ENCODE peak calls at places on chromosomes 6 and 20, in seven cellular contexts. One of them, this sample, is unnamed.

GRCh38 chr20:51978081-51978501 is 175.8 kb upstream of the SALL4 start:
- DNase-seq in heart right ventricle: no peak
- DNase-seq in keratinocyte: peak; percentile 52
- DNase-seq in HL-60: no peak
- DNase-seq in body of pancreas: no peak
- DNase-seq in psoas muscle: no peak
- DNase-seq in tibial artery: no peak
- DNase-seq in this sample: peak; percentile 3

GRCh38 chr20:34567885-34568865 is 9.7 kb downstream of the MAP1LC3A start:
- DNase-seq in heart right ventricle: no peak
- DNase-seq in keratinocyte: no peak
- DNase-seq in HL-60: no peak
- DNase-seq in body of pancreas: no peak
- DNase-seq in psoas muscle: no peak
- DNase-seq in tibial artery: no peak
- DNase-seq in this sample: no peak

GRCh38 chr6:166553563-166554271 is 32.8 kb downstream of the RAMACL start:
- DNase-seq in heart right ventricle: no peak
- DNase-seq in keratinocyte: peak; percentile 76
- DNase-seq in HL-60: no peak
- DNase-seq in body of pancreas: peak; percentile 30
- DNase-seq in psoas muscle: peak; percentile 73
- DNase-seq in tibial artery: no peak
- DNase-seq in this sample: no peak

GRCh38 chr6:149419696-149420404 is 19.8 kb downstream of the SUMO4 start:
- DNase-seq in heart right ventricle: no peak
- DNase-seq in keratinocyte: no peak
- DNase-seq in HL-60: no peak
- DNase-seq in body of pancreas: no peak
- DNase-seq in psoas muscle: no peak
- DNase-seq in tibial artery: no peak
- DNase-seq in this sample: no peak

GRCh38 chr6:154450498-154450897 is 60.0 kb downstream of the CNKSR3 start:
- DNase-seq in heart right ventricle: no peak
- DNase-seq in keratinocyte: no peak
- DNase-seq in HL-60: no peak
- DNase-seq in body of pancreas: no peak
- DNase-seq in psoas muscle: no peak
- DNase-seq in tibial artery: no peak
- DNase-seq in this sample: no peak

GRCh38 chr6:51049983-51050877 is 231.6 kb downstream of the TFAP2B start:
- DNase-seq in heart right ventricle: no peak
- DNase-seq in keratinocyte: no peak
- DNase-seq in HL-60: no peak
- DNase-seq in body of pancreas: no peak
- DNase-seq in psoas muscle: no peak
- DNase-seq in tibial artery: no peak
- DNase-seq in this sample: no peak

GRCh38 chr6:115969207-115969929 is 91.3 kb downstream of the FRK start:
- DNase-seq in heart right ventricle: no peak
- DNase-seq in keratinocyte: no peak
- DNase-seq in HL-60: no peak
- DNase-seq in body of pancreas: no peak
- DNase-seq in psoas muscle: no peak
- DNase-seq in tibial artery: no peak
- DNase-seq in this sample: no peak

GRCh38 chr6:159121387-159121955 is 47.7 kb upstream of the FNDC1 start:
- DNase-seq in heart right ventricle: no peak
- DNase-seq in keratinocyte: no peak
- DNase-seq in HL-60: no peak
- DNase-seq in body of pancreas: no peak
- DNase-seq in psoas muscle: no peak
- DNase-seq in tibial artery: no peak
- DNase-seq in this sample: no peak

GRCh38 chr20:19672498-19672897 is 85.6 kb upstream of the RIN2 start:
- DNase-seq in heart right ventricle: no peak
- DNase-seq in keratinocyte: no peak
- DNase-seq in HL-60: no peak
- DNase-seq in body of pancreas: no peak
- DNase-seq in psoas muscle: no peak
- DNase-seq in tibial artery: no peak
- DNase-seq in this sample: no peak

GRCh38 chr6:64486952-64487351 is 851.4 kb downstream of the PHF3 start:
- DNase-seq in heart right ventricle: no peak
- DNase-seq in keratinocyte: no peak
- DNase-seq in HL-60: no peak
- DNase-seq in body of pancreas: no peak
- DNase-seq in psoas muscle: no peak
- DNase-seq in tibial artery: no peak
- DNase-seq in this sample: no peak

GRCh38 chr20:60331688-60332300 is 373.6 kb downstream of the CDH26 start:
- DNase-seq in heart right ventricle: no peak
- DNase-seq in keratinocyte: no peak
- DNase-seq in HL-60: no peak
- DNase-seq in body of pancreas: no peak
- DNase-seq in psoas muscle: no peak
- DNase-seq in tibial artery: no peak
- DNase-seq in this sample: no peak

GRCh38 chr6:85451586-85452306 is 1.9 kb downstream of the NT5E start:
- DNase-seq in heart right ventricle: no peak
- DNase-seq in keratinocyte: no peak
- DNase-seq in HL-60: no peak
- DNase-seq in body of pancreas: no peak
- DNase-seq in psoas muscle: no peak
- DNase-seq in tibial artery: no peak
- DNase-seq in this sample: no peak

GRCh38 chr6:167495506-167496391 is 170.9 kb downstream of the TTLL2 start:
- DNase-seq in heart right ventricle: no peak
- DNase-seq in keratinocyte: no peak
- DNase-seq in HL-60: no peak
- DNase-seq in body of pancreas: no peak
- DNase-seq in psoas muscle: peak; percentile 30
- DNase-seq in tibial artery: no peak
- DNase-seq in this sample: no peak

GRCh38 chr6:74249658-74250057 is 553.7 kb downstream of the CD109 start:
- DNase-seq in heart right ventricle: no peak
- DNase-seq in keratinocyte: no peak
- DNase-seq in HL-60: no peak
- DNase-seq in body of pancreas: no peak
- DNase-seq in psoas muscle: no peak
- DNase-seq in tibial artery: no peak
- DNase-seq in this sample: peak; percentile 5

GRCh38 chr6:168627798-168628551 is 187.0 kb downstream of the SMOC2 start:
- DNase-seq in heart right ventricle: no peak
- DNase-seq in keratinocyte: no peak
- DNase-seq in HL-60: no peak
- DNase-seq in body of pancreas: no peak
- DNase-seq in psoas muscle: no peak
- DNase-seq in tibial artery: no peak
- DNase-seq in this sample: no peak

GRCh38 chr6:93017213-93017612 is 402.1 kb downstream of the EPHA7 start:
- DNase-seq in heart right ventricle: no peak
- DNase-seq in keratinocyte: no peak
- DNase-seq in HL-60: no peak
- DNase-seq in body of pancreas: no peak
- DNase-seq in psoas muscle: no peak
- DNase-seq in tibial artery: no peak
- DNase-seq in this sample: no peak

GRCh38 chr20:7703436-7703835 is 236.8 kb downstream of the HAO1 start:
- DNase-seq in heart right ventricle: no peak
- DNase-seq in keratinocyte: no peak
- DNase-seq in HL-60: no peak
- DNase-seq in body of pancreas: peak; percentile 20
- DNase-seq in psoas muscle: no peak
- DNase-seq in tibial artery: no peak
- DNase-seq in this sample: no peak

GRCh38 chr20:35000922-35001595 is 45.4 kb downstream of the MYH7B start:
- DNase-seq in heart right ventricle: no peak
- DNase-seq in keratinocyte: no peak
- DNase-seq in HL-60: no peak
- DNase-seq in body of pancreas: no peak
- DNase-seq in psoas muscle: peak; percentile 43
- DNase-seq in tibial artery: no peak
- DNase-seq in this sample: no peak

GRCh38 chr6:120129228-120129627 is 779.7 kb upstream of the MAN1A1 start:
- DNase-seq in heart right ventricle: no peak
- DNase-seq in keratinocyte: no peak
- DNase-seq in HL-60: no peak
- DNase-seq in body of pancreas: no peak
- DNase-seq in psoas muscle: no peak
- DNase-seq in tibial artery: no peak
- DNase-seq in this sample: no peak

GRCh38 chr6:146915671-146916127 is 288.5 kb upstream of the STXBP5 start:
- DNase-seq in heart right ventricle: no peak
- DNase-seq in keratinocyte: no peak
- DNase-seq in HL-60: peak; percentile 26
- DNase-seq in body of pancreas: no peak
- DNase-seq in psoas muscle: no peak
- DNase-seq in tibial artery: no peak
- DNase-seq in this sample: no peak
- H3K4me3 ChIP-seq in heart right ventricle: no peak overlapping the region
- H3K4me3 ChIP-seq in keratinocyte: peak overlapping the region; percentile 35
- H3K4me3 ChIP-seq in HL-60: no peak overlapping the region
- H3K4me3 ChIP-seq in body of pancreas: no peak overlapping the region
- H3K4me3 ChIP-seq in psoas muscle: no peak overlapping the region
- H3K4me3 ChIP-seq in tibial artery: no peak overlapping the region
- H3K4me3 ChIP-seq in this sample: no peak overlapping the region

GRCh38 chr6:123655520-123656306 is 19.0 kb upstream of the TRDN start:
- DNase-seq in heart right ventricle: no peak
- DNase-seq in keratinocyte: no peak
- DNase-seq in HL-60: no peak
- DNase-seq in body of pancreas: no peak
- DNase-seq in psoas muscle: no peak
- DNase-seq in tibial artery: no peak
- DNase-seq in this sample: peak; percentile 15
- H3K4me3 ChIP-seq in heart right ventricle: peak overlapping the region; percentile 13
- H3K4me3 ChIP-seq in keratinocyte: no peak overlapping the region
- H3K4me3 ChIP-seq in HL-60: no peak overlapping the region
- H3K4me3 ChIP-seq in body of pancreas: no peak overlapping the region
- H3K4me3 ChIP-seq in psoas muscle: peak overlapping the region; percentile 62
- H3K4me3 ChIP-seq in tibial artery: peak overlapping the region; percentile 29
- H3K4me3 ChIP-seq in this sample: peak overlapping the region; percentile 18

GRCh38 chr6:127520061-127520460 is 926 bp upstream of the MTCL3 start:
- DNase-seq in heart right ventricle: no peak
- DNase-seq in keratinocyte: no peak
- DNase-seq in HL-60: no peak
- DNase-seq in body of pancreas: no peak
- DNase-seq in psoas muscle: no peak
- DNase-seq in tibial artery: no peak
- DNase-seq in this sample: no peak
- H3K4me3 ChIP-seq in heart right ventricle: no peak overlapping the region
- H3K4me3 ChIP-seq in keratinocyte: no peak overlapping the region
- H3K4me3 ChIP-seq in HL-60: no peak overlapping the region
- H3K4me3 ChIP-seq in body of pancreas: no peak overlapping the region
- H3K4me3 ChIP-seq in psoas muscle: no peak overlapping the region
- H3K4me3 ChIP-seq in tibial artery: no peak overlapping the region
- H3K4me3 ChIP-seq in this sample: no peak overlapping the region

DNA sequence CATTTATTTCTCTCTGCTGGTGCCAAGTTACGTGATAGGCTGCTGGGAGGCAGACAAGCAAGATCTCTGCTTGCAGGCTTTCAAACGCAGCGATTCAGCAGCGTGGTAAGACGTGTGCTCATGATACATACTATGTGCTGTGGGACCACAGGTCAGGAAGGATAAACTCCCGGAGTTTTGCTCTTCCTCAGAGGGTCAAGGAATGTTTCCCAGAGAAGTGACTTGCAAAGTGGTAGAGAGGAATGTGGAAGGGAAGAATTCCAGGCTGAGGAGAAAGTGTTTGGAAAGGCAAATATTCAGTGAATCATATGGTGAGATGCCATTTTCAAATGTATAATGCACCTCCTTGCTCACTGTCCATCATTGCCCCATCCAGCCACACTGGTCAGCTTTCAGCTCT is 46.5 kb downstream of the UTRN start:
- DNase-seq in heart right ventricle: no peak
- DNase-seq in keratinocyte: no peak
- DNase-seq in HL-60: no peak
- DNase-seq in body of pancreas: no peak
- DNase-seq in psoas muscle: no peak
- DNase-seq in tibial artery: no peak
- DNase-seq in this sample: no peak
- H3K4me3 ChIP-seq in heart right ventricle: no peak overlapping the region
- H3K4me3 ChIP-seq in keratinocyte: no peak overlapping the region
- H3K4me3 ChIP-seq in HL-60: no peak overlapping the region
- H3K4me3 ChIP-seq in body of pancreas: no peak overlapping the region
- H3K4me3 ChIP-seq in psoas muscle: peak overlapping the region; percentile 34
- H3K4me3 ChIP-seq in tibial artery: no peak overlapping the region
- H3K4me3 ChIP-seq in this sample: no peak overlapping the region

DNA sequence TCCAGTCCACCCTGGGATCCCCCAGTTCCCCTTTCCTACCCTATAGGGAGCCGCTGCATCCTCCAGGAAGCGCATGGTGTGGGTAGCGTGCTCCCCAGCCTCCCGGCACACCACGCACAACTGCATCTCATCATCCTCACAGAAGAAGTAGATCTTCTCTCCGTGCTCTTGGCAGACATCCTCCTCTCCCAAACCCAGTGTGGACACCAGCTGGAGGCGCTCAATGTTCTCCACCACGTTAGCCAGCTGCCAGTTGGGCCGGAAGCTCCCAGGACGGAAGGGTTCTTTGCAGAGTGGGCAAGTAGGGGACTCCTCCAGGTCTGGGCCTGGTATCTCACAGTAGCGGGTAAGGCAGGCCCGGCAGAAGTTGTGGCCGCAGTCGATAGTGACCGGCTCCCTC is 620 bp downstream of the TRIM10 start:
- DNase-seq in heart right ventricle: no peak
- DNase-seq in keratinocyte: no peak
- DNase-seq in HL-60: no peak
- DNase-seq in body of pancreas: no peak
- DNase-seq in psoas muscle: no peak
- DNase-seq in tibial artery: no peak
- DNase-seq in this sample: no peak
- H3K4me3 ChIP-seq in heart right ventricle: no peak overlapping the region
- H3K4me3 ChIP-seq in keratinocyte: no peak overlapping the region
- H3K4me3 ChIP-seq in HL-60: no peak overlapping the region
- H3K4me3 ChIP-seq in body of pancreas: no peak overlapping the region
- H3K4me3 ChIP-seq in psoas muscle: no peak overlapping the region
- H3K4me3 ChIP-seq in tibial artery: no peak overlapping the region
- H3K4me3 ChIP-seq in this sample: no peak overlapping the region

DNA sequence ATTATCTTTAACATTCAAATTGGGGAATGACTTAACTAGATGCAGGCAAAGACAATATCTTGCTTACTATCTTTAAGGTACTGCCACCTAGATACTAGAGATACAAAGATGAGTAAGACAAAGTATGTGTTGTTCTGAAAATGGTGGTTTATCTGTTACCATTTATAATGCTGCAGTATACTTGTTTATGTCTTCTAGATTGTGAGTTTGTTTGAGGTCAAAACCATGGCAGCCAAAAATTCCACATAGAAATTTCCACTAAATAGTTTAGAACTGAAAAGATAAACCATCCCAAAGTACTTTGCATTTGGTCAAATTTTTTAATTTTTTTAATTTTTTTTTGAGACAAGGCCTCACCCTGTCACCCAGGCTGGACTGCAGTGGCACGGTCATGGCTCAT is 150.8 kb downstream of the SOX4 start:
- DNase-seq in heart right ventricle: no peak
- DNase-seq in keratinocyte: no peak
- DNase-seq in HL-60: no peak
- DNase-seq in body of pancreas: no peak
- DNase-seq in psoas muscle: no peak
- DNase-seq in tibial artery: no peak
- DNase-seq in this sample: no peak
- H3K4me3 ChIP-seq in heart right ventricle: no peak overlapping the region
- H3K4me3 ChIP-seq in keratinocyte: no peak overlapping the region
- H3K4me3 ChIP-seq in HL-60: no peak overlapping the region
- H3K4me3 ChIP-seq in body of pancreas: no peak overlapping the region
- H3K4me3 ChIP-seq in psoas muscle: no peak overlapping the region
- H3K4me3 ChIP-seq in tibial artery: no peak overlapping the region
- H3K4me3 ChIP-seq in this sample: no peak overlapping the region